ENCODE peak calls at places on chromosomes 7 and 10, in six cellular contexts. P is SK-MEL-5, C is HFFc6, Z is mucosa of gallbladder, F is HTR-8/SVneo, K is mammary epithelial cell. W is an unnamed sample.

GRCh38 chr7:107147464-107148214 is 21.2 kb upstream of the HBP1 start:
- DNase-seq in Z (no peak), F (peak; percentile 12), C (peak; percentile 20), K (peak; percentile 17), P (peak; percentile 77), W (no peak)

GRCh38 chr7:110786576-110786975 is 304.4 kb upstream of the LRRN3 start:
- DNase-seq in F (no peak), Z (no peak), K (no peak), P (no peak), C (no peak), W (no peak)

GRCh38 chr7:42549866-42550485 is 313.0 kb upstream of the GLI3 start:
- DNase-seq in P (no peak), C (no peak), F (no peak), K (peak; percentile 48), Z (no peak), W (no peak)

GRCh38 chr10:129761981-129762956 is 201.8 kb downstream of the EBF3 start:
- DNase-seq in K (no peak), C (no peak), P (peak; percentile 50), Z (no peak), F (no peak), W (no peak)

GRCh38 chr10:108608860-108609259 is 1314.5 kb downstream of the XPNPEP1 start:
- DNase-seq in F (no peak), P (no peak), C (no peak), K (no peak), Z (no peak), W (no peak)

GRCh38 chr7:131522325-131522920 is 34.0 kb downstream of the PODXL start:
- DNase-seq in Z (no peak), F (no peak), K (no peak), P (no peak), C (no peak), W (no peak)

GRCh38 chr7:30430777-30431176 is 47.8 kb downstream of the NOD1 start:
- DNase-seq in K (no peak), F (no peak), P (no peak), Z (no peak), C (no peak), W (no peak)

GRCh38 chr7:120740348-120740747 is 117.6 kb downstream of the TSPAN12 start:
- DNase-seq in F (no peak), C (no peak), Z (no peak), P (peak; percentile 22), K (no peak), W (no peak)

GRCh38 chr10:93287775-93288174 is 194.4 kb downstream of the MYOF start:
- DNase-seq in F (no peak), P (no peak), C (no peak), K (no peak), Z (no peak), W (no peak)

GRCh38 chr10:4763513-4763912 is 62.5 kb upstream of the AKR1E2 start:
- DNase-seq in F (no peak), Z (no peak), P (no peak), C (no peak), K (no peak), W (no peak)

GRCh38 chr10:15112657-15113056 is 15.5 kb downstream of the RPP38 start:
- DNase-seq in K (no peak), Z (no peak), P (no peak), F (no peak), C (no peak), W (no peak)

GRCh38 chr7:108805808-108806397 is 236.2 kb downstream of the DNAJB9 start:
- DNase-seq in C (peak; percentile 9), P (peak; percentile 74), F (no peak), K (peak; percentile 4), Z (no peak), W (no peak)

GRCh38 chr7:5780801-5781496 is 514 bp downstream of the RNF216 start:
- DNase-seq in P (no peak), C (peak; percentile 20), K (peak; percentile 42), Z (peak; percentile 17), F (no peak), W (peak; percentile 54)

GRCh38 chr10:86688398-86688921 is 20.1 kb downstream of the LDB3 start:
- DNase-seq in C (peak; percentile 56), Z (peak; percentile 64), F (peak; percentile 78), K (peak; percentile 50), P (peak; percentile 65), W (peak; percentile 56)

GRCh38 chr7:84484502-84485079 is 290.0 kb upstream of the SEMA3A start:
- DNase-seq in C (peak; percentile 33), Z (no peak), K (peak; percentile 9), P (no peak), F (peak; percentile 1), W (no peak)

GRCh38 chr7:152076324-152076821 is 50.9 kb downstream of the GALNT11 start:
- DNase-seq in C (no peak), P (peak; percentile 80), Z (no peak), F (no peak), K (no peak), W (no peak)

GRCh38 chr7:99631311-99632109 is 14.8 kb downstream of the ZSCAN25 start:
- DNase-seq in C (no peak), Z (no peak), P (peak; percentile 59), K (peak; percentile 79), F (no peak), W (peak; percentile 34)

GRCh38 chr7:84137812-84138211 is 56.8 kb downstream of the SEMA3A start:
- DNase-seq in F (no peak), P (no peak), C (no peak), Z (no peak), K (no peak), W (no peak)

GRCh38 chr7:137980308-137980707 is 21.6 kb downstream of the CREB3L2 start:
- DNase-seq in Z (no peak), P (no peak), C (no peak), F (no peak), K (no peak), W (no peak)

GRCh38 chr7:42574693-42575084 is 337.2 kb downstream of the C7orf25 start:
- DNase-seq in C (no peak), Z (no peak), K (no peak), P (peak; percentile 39), F (no peak), W (no peak)